ENCODE peak calls at places on chromosome 11, in six cellular contexts. W is CD8-positive, alpha-beta memory T cell; I is small intestine; L is ovary; M is neural progenitor cell; J is uterus. E is an unnamed sample. For H3K4me1, the result is how much of the 10 kb centered on the place peaks cover.

GRCh38 chr11:129131361-129131760 is 60.8 kb downstream of the ARHGAP32 start:
- DNase-seq in W (no peak), I (no peak), L (no peak), M (no peak), J (no peak), E (no peak)

GRCh38 chr11:70620510-70621184 is 222.3 kb downstream of the CTTN start:
- DNase-seq in W (no peak), I (no peak), L (no peak), M (no peak), J (no peak), E (no peak)

GRCh38 chr11:131748146-131749050 is 378.0 kb downstream of the NTM start:
- DNase-seq in W (no peak), I (peak), L (no peak), M (peak), J (peak), E (peak)

GRCh38 chr11:90908074-90908473 is 685.2 kb upstream of the CHORDC1 start:
- DNase-seq in W (no peak), I (no peak), L (no peak), M (no peak), J (no peak), E (no peak)

GRCh38 chr11:44162004-44162403 is 66.5 kb downstream of the EXT2 start:
- DNase-seq in W (no peak), I (no peak), L (no peak), M (no peak), J (no peak), E (no peak)

GRCh38 chr11:70192666-70193410 is 10.3 kb upstream of the FADD start:
- DNase-seq in W (no peak), I (no peak), L (no peak), M (no peak), J (no peak), E (no peak)

GRCh38 chr11:3942160-3942955 is 86.9 kb downstream of the STIM1 start:
- DNase-seq in W (peak), I (peak), L (no peak), M (no peak), J (no peak), E (no peak)

GRCh38 chr11:112590778-112591177 is 330.1 kb upstream of the PLET1 start:
- DNase-seq in W (no peak), I (no peak), L (no peak), M (no peak), J (peak), E (no peak)

GRCh38 chr11:117189941-117190544 is 9.1 kb upstream of the TAGLN start:
- DNase-seq in W (no peak), I (no peak), L (peak), M (no peak), J (peak), E (no peak)

GRCh38 chr11:105466582-105467228 is 143.2 kb upstream of the GRIA4 start:
- DNase-seq in W (no peak), I (no peak), L (no peak), M (no peak), J (no peak), E (no peak)

GRCh38 chr11:43576834-43577521 is 103.6 kb upstream of the HSD17B12 start:
- DNase-seq in W (no peak), I (peak), L (peak), M (peak), J (no peak), E (peak)

GRCh38 chr11:75583710-75584658 is 21.9 kb downstream of the SERPINH1 start:
- DNase-seq in W (no peak), I (no peak), L (peak), M (peak), J (peak), E (peak)

GRCh38 chr11:32809313-32809712 is 14.9 kb upstream of the CCDC73 start:
- DNase-seq in W (peak), I (peak), L (peak), M (peak), J (peak), E (peak)

GRCh38 chr11:85875505-85875904 is 20.3 kb downstream of the CCDC83 start:
- DNase-seq in W (no peak), I (no peak), L (no peak), M (no peak), J (no peak), E (no peak)

GRCh38 chr11:95505927-95506426 is 275.0 kb upstream of the SESN3 start:
- DNase-seq in W (no peak), I (no peak), L (no peak), M (no peak), J (no peak), E (no peak)

GRCh38 chr11:93564895-93565294 is 21.7 kb upstream of the SMCO4 start:
- DNase-seq in W (no peak), I (peak), L (no peak), M (no peak), J (no peak), E (no peak)

GRCh38 chr11:107931206-107931605 is 3.0 kb downstream of the RAB39A start:
- DNase-seq in W (no peak), I (no peak), L (no peak), M (no peak), J (no peak), E (no peak)

GRCh38 chr11:11586465-11586864 is 35.3 kb downstream of the GALNT18 start:
- DNase-seq in W (no peak), I (no peak), L (no peak), M (no peak), J (no peak), E (no peak)

GRCh38 chr11:111762981-111763643 is 3.1 kb downstream of the PPP2R1B start:
- DNase-seq in W (no peak), I (no peak), L (no peak), M (peak), J (no peak), E (no peak)

GRCh38 chr11:110349109-110349996 is 52.9 kb upstream of the RDX start:
- DNase-seq in W (no peak), I (no peak), L (no peak), M (peak), J (no peak), E (no peak)

GRCh38 chr11:2655834-2656622 is 43.8 kb downstream of the KCNQ1OT1 start:
- DNase-seq in W (no peak), I (no peak), L (no peak), M (no peak), J (no peak), E (no peak)

GRCh38 chr11:10398525-10398924 is 56.5 kb upstream of the AMPD3 start:
- DNase-seq in W (no peak), I (no peak), L (no peak), M (no peak), J (no peak), E (peak)

GRCh38 chr11:104090767-104091166 is 54.3 kb downstream of the DDI1 start:
- DNase-seq in W (no peak), I (no peak), L (no peak), M (peak), J (no peak), E (no peak)

GRCh38 chr11:10708131-10708530 is 14.6 kb upstream of the IRAG1 start:
- DNase-seq in W (no peak), I (no peak), L (no peak), M (no peak), J (no peak), E (no peak)

GRCh38 chr11:130369713-130370112 is 55.0 kb upstream of the ZBTB44 start:
- DNase-seq in W (no peak), I (no peak), L (no peak), M (no peak), J (no peak), E (no peak)

GRCh38 chr11:133930767-133931448 is 25.9 kb downstream of the IGSF9B start:
- DNase-seq in W (no peak), I (no peak), L (no peak), M (peak), J (no peak), E (no peak)

GRCh38 chr11:47616726-47617416 is 22.7 kb upstream of the C1QTNF4 start:
- DNase-seq in W (no peak), I (peak), L (peak), M (peak), J (peak), E (peak)

GRCh38 chr11:97909544-97910394 is 1111.0 kb upstream of the CNTN5 start:
- DNase-seq in W (no peak), I (no peak), L (no peak), M (no peak), J (no peak), E (no peak)

GRCh38 chr11:111960916-111961315 is 23.8 kb downstream of the DIXDC1 start:
- DNase-seq in W (no peak), I (peak), L (no peak), M (no peak), J (no peak), E (peak)

GRCh38 chr11:78054971-78055370 is 8.7 kb upstream of the THRSP start:
- DNase-seq in W (no peak), I (no peak), L (no peak), M (no peak), J (no peak), E (no peak)

GRCh38 chr11:2208691-2209369 is 37.2 kb upstream of the TH start:
- DNase-seq in W (no peak), I (no peak), L (no peak), M (peak), J (peak), E (peak)

GRCh38 chr11:67484847-67485311 is 2.1 kb downstream of the AIP start:
- DNase-seq in W (peak), I (no peak), L (peak), M (no peak), J (no peak), E (no peak)

GRCh38 chr11:125479113-125479512 is 17.0 kb downstream of the FEZ1 start:
- DNase-seq in W (no peak), I (no peak), L (no peak), M (no peak), J (no peak), E (no peak)

GRCh38 chr11:3026803-3027202 is 30.4 kb downstream of the CARS1 start:
- DNase-seq in W (no peak), I (no peak), L (no peak), M (no peak), J (no peak), E (no peak)

GRCh38 chr11:47980093-47980906 is at the start of gene PTPRJ:
- DNase-seq in W (peak), I (peak), L (peak), M (peak), J (peak), E (peak)

GRCh38 chr11:5473921-5474320 is 14.6 kb upstream of the OR52D1 start:
- DNase-seq in W (no peak), I (no peak), L (no peak), M (no peak), J (no peak), E (no peak)

GRCh38 chr11:13415201-13415600 is 47.8 kb downstream of the BTBD10 start:
- DNase-seq in W (no peak), I (no peak), L (no peak), M (no peak), J (no peak), E (no peak)

GRCh38 chr11:976431-977160 is 50.9 kb downstream of the AP2A2 start:
- DNase-seq in W (no peak), I (no peak), L (no peak), M (no peak), J (no peak), E (no peak)

GRCh38 chr11:35526370-35526792 is 965 bp upstream of the PAMR1 start:
- DNase-seq in W (no peak), I (no peak), L (no peak), M (peak), J (no peak), E (no peak)

GRCh38 chr11:57775474-57775873 is 13.9 kb downstream of the CTNND1 start:
- DNase-seq in W (no peak), I (no peak), L (no peak), M (no peak), J (no peak), E (no peak)
- H3K4me1 ChIP-seq in W (under half), I (under half), L (under half), M (half or more), J (under half), E (half or more)

GRCh38 chr11:17163296-17163695 is 44.5 kb downstream of the PIK3C2A start:
- DNase-seq in W (no peak), I (no peak), L (no peak), M (no peak), J (no peak), E (no peak)
- H3K4me1 ChIP-seq in W (under half), I (under half), L (under half), M (under half), J (under half), E (under half)

DNA sequence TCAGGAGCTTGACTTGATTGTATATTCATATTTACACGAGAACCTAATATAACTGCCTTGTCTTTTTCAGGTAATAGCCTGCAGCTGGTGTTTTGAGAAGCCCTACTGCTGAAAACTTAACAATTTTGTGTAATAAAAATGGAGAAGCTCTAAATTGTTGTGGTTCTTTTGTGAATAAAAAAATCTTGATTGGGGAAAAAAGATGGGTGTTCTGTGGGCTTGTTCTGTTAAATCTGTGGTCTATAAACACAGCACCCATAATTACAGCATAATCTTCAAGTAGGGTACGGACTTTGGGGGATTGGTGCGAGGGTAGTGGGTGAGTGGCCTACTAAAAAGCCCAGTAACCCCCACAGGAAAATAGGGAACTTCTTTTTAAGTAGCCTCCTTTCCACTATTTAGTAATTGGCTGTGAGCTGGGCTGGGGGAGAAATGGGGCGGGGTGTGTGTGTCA is 7.5 kb downstream of the MALAT1 start:
- DNase-seq in W (peak), I (no peak), L (no peak), M (no peak), J (no peak), E (no peak)
- H3K4me1 ChIP-seq in W (under half), I (under half), L (under half), M (under half), J (under half), E (under half)

GRCh38 chr11:122154227-122154626 is 38.2 kb upstream of the BLID start:
- DNase-seq in W (no peak), I (no peak), L (no peak), M (no peak), J (no peak), E (no peak)
- H3K4me1 ChIP-seq in W (under half), I (under half), L (under half), M (under half), J (under half), E (under half)

DNA sequence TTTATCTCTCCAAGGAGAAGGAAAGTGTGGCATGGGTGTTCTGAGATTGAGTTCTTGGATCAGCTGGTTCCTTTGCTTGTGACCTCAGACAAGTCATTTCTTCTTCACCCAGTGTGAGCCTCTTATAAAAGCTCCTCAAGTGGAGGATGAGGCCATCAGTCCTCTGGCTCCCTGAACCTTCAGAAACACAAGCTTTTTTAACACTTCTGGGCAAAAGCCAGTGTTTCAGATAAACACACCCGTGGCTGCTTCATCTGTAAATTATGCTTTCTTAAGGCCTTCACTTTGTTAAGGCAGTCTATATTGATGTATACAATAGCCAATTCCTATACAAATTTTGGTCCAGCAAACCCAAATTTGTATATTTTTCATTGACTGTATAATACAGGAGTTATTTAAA is 179.9 kb downstream of the DBX1 start:
- DNase-seq in W (no peak), I (no peak), L (no peak), M (no peak), J (no peak), E (no peak)
- H3K4me1 ChIP-seq in W (under half), I (under half), L (under half), M (under half), J (under half), E (under half)

DNA sequence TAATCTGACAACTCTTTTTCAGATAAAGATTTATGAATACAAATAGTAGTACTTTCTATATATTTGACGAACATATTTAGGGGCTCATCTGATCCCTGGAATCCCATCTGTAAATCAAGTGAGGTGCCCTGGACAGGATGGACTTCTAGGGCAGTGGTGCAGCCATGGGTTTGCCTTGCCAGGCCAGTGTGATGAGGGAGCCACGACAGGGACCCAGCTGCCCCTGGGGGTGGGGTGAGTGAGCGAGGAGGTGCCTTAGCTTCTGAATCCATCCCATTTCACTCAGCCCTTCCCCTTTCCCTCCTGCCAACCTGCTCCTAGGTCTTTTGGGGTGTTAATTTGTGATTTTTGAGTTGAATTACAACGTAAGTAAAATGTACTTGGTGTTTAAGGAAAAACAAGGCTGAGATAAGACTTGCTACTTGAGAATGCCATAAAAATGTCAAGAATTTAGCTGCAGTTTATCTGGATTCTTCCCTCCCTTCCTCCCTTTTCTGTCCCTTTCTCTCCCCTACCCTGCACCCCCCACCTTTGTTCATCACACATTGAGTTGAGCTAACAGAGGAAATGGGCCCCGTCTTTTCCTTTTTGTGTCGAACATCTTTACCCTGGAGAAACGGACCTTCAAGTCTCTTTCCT is 60.8 kb downstream of the PPFIBP2 start:
- DNase-seq in W (no peak), I (no peak), L (no peak), M (no peak), J (no peak), E (no peak)
- H3K4me1 ChIP-seq in W (under half), I (under half), L (under half), M (under half), J (under half), E (under half)

GRCh38 chr11:114166897-114167323 is 107.4 kb downstream of the ZBTB16 start:
- DNase-seq in W (no peak), I (no peak), L (no peak), M (no peak), J (no peak), E (peak)
- H3K4me1 ChIP-seq in W (half or more), I (half or more), L (half or more), M (half or more), J (half or more), E (half or more)

GRCh38 chr11:118212131-118212725 is 12.6 kb downstream of the JAML start:
- DNase-seq in W (no peak), I (peak), L (no peak), M (peak), J (no peak), E (no peak)
- H3K4me1 ChIP-seq in W (half or more), I (under half), L (under half), M (under half), J (under half), E (under half)

E was measured in body of pancreas.